ENCODE peak calls at places on chromosome 11, in seven cellular contexts. N is ovary; S is SK-N-SH; M is CD8-positive, alpha-beta T cell; I is H9; F is mammary epithelial cell; Z is colonic mucosa. H is an unnamed sample.

GRCh38 chr11:126407101-126407521 is 51.6 kb downstream of the ST3GAL4 start:
- DNase-seq in N (no peak), S (no peak), M (no peak), I (no peak), F (no peak), Z (no peak), H (no peak)

GRCh38 chr11:2807276-2807681 is 78.3 kb downstream of the CDKN1C start:
- DNase-seq in N (peak; percentile 91), S (peak; percentile 67), M (no peak), I (peak; percentile 19), F (no peak), Z (peak; percentile 75), H (peak; percentile 88)

GRCh38 chr11:31645747-31646146 is 136.2 kb downstream of the ELP4 start:
- DNase-seq in N (peak; percentile 8), S (no peak), M (no peak), I (no peak), F (peak; percentile 79), Z (no peak), H (no peak)

GRCh38 chr11:19576054-19576453 is 136.6 kb upstream of the NAV2 start:
- DNase-seq in N (no peak), S (no peak), M (no peak), I (no peak), F (no peak), Z (no peak), H (peak; percentile 86)

GRCh38 chr11:82906236-82906635 is 4.7 kb downstream of the DDIAS start:
- DNase-seq in N (no peak), S (no peak), M (no peak), I (no peak), F (peak; percentile 6), Z (no peak), H (no peak)

GRCh38 chr11:61709572-61709971 is 29.4 kb downstream of the DAGLA start:
- DNase-seq in N (no peak), S (no peak), M (no peak), I (no peak), F (no peak), Z (no peak), H (peak; percentile 26)

GRCh38 chr11:46352063-46352841 is 5.0 kb downstream of the DGKZ start:
- DNase-seq in N (peak; percentile 71), S (peak; percentile 85), M (peak; percentile 67), I (peak; percentile 82), F (peak; percentile 87), Z (no peak), H (no peak)

GRCh38 chr11:116454020-116454645 is 318.7 kb downstream of the BUD13 start:
- DNase-seq in N (no peak), S (peak; percentile 37), M (no peak), I (peak; percentile 80), F (peak; percentile 17), Z (peak; percentile 69), H (peak; percentile 57)

GRCh38 chr11:117461396-117462182 is 133.9 kb downstream of the CEP164 start:
- DNase-seq in N (no peak), S (no peak), M (no peak), I (no peak), F (no peak), Z (no peak), H (no peak)

GRCh38 chr11:232783-233565 is 3.2 kb downstream of the SIRT3 start:
- DNase-seq in N (no peak), S (no peak), M (no peak), I (no peak), F (no peak), Z (no peak), H (no peak)

GRCh38 chr11:26778000-26778757 is 56.3 kb upstream of the SLC5A12 start:
- DNase-seq in N (no peak), S (no peak), M (no peak), I (no peak), F (peak; percentile 84), Z (no peak), H (no peak)

GRCh38 chr11:63560506-63561179 is 2.5 kb downstream of the PLAAT2 start:
- DNase-seq in N (no peak), S (no peak), M (no peak), I (peak; percentile 11), F (peak; percentile 22), Z (peak; percentile 56), H (peak; percentile 90)

GRCh38 chr11:130554241-130555055 is 106.0 kb downstream of the ADAMTS15 start:
- DNase-seq in N (no peak), S (no peak), M (no peak), I (no peak), F (peak; percentile 75), Z (no peak), H (no peak)

GRCh38 chr11:102518296-102519094 is 12.1 kb downstream of the MMP7 start:
- DNase-seq in N (no peak), S (no peak), M (no peak), I (no peak), F (peak; percentile 24), Z (no peak), H (no peak)

GRCh38 chr11:130449246-130449990 is 973 bp downstream of the ADAMTS15 start:
- DNase-seq in N (no peak), S (peak; percentile 52), M (no peak), I (no peak), F (no peak), Z (peak; percentile 33), H (peak; percentile 41)

GRCh38 chr11:130876931-130877330 is 39.3 kb downstream of the SNX19 start:
- DNase-seq in N (no peak), S (no peak), M (no peak), I (no peak), F (no peak), Z (no peak), H (no peak)

GRCh38 chr11:46914363-46914762 is 4.0 kb downstream of the LRP4 start:
- DNase-seq in N (no peak), S (no peak), M (no peak), I (no peak), F (peak; percentile 33), Z (no peak), H (peak; percentile 83)

GRCh38 chr11:78318321-78318720 is 99.3 kb downstream of the GAB2 start:
- DNase-seq in N (no peak), S (peak; percentile 43), M (no peak), I (no peak), F (no peak), Z (no peak), H (no peak)

GRCh38 chr11:61731211-61731955 is 21.1 kb upstream of the MYRF start:
- DNase-seq in N (no peak), S (no peak), M (no peak), I (no peak), F (no peak), Z (no peak), H (no peak)

GRCh38 chr11:119942583-119943338 is 195.2 kb downstream of the TRIM29 start:
- DNase-seq in N (no peak), S (no peak), M (no peak), I (no peak), F (no peak), Z (no peak), H (no peak)

GRCh38 chr11:103988595-103988969 is 47.9 kb upstream of the DDI1 start:
- DNase-seq in N (no peak), S (no peak), M (no peak), I (no peak), F (peak; percentile 67), Z (no peak), H (no peak)

GRCh38 chr11:58578136-58578634 is 678 bp upstream of the ZFP91 start:
- DNase-seq in N (peak; percentile 96), S (peak; percentile 77), M (peak; percentile 87), I (peak; percentile 94), F (peak; percentile 99), Z (peak; percentile 96), H (peak; percentile 94)
- H3K4me1 ChIP-seq in N (peaks cover 7% of the 10 kb centered on the region), S (peaks cover 55% of the 10 kb centered on the region), M (peaks cover 63% of the 10 kb centered on the region), I (peaks cover 3% of the 10 kb centered on the region), F (peaks cover 44% of the 10 kb centered on the region), Z (peaks cover 21% of the 10 kb centered on the region), H (peaks cover 49% of the 10 kb centered on the region)

DNA sequence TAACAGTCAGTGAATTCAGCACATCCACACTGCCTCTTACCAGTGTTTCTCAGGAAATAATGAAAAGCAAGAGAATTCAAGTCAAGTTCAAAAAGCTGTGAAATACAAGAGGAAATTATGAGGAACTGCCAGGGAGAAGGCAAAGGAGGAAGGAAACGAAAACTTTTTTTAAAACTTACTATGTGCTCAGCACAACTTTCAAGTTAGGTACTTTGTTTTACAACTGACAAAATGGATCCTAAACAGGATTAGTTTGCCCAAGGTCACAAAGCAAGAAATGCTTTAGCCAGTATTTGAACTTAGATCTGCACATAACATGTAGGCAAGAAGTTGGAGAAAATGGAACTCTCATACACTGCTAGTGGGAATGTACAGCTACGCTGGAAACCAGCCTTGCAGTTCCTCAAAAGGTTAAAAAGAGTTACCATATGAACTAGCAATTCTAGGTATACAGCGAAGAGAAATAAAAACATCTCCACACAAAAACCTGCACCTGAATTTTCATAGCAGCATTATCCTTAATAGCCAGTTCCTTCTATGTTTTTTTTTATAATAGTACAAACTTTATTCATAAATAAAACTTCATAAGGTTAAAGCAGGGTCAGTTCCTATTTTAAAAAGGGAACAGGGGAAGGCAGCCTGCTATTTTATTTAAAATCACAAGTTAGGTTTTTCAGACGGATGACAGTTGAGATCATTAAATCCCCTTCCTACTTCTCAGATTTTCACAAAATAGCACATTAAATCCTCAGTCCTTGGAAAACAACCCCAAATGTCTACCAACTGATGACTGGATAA is 19.3 kb downstream of the DDX6 start:
- DNase-seq in N (no peak), S (no peak), M (no peak), I (no peak), F (no peak), Z (no peak), H (no peak)
- H3K4me1 ChIP-seq in N (peaks cover 19% of the 10 kb centered on the region), S (peaks cover 9% of the 10 kb centered on the region), M (peaks cover 78% of the 10 kb centered on the region), I (no peaks in the 10 kb centered on the region), F (no peaks in the 10 kb centered on the region), Z (peaks cover 3% of the 10 kb centered on the region), H (peaks cover 42% of the 10 kb centered on the region)

GRCh38 chr11:64919627-64920026 is 2.6 kb upstream of the ATG2A start:
- DNase-seq in N (no peak), S (no peak), M (no peak), I (no peak), F (no peak), Z (no peak), H (no peak)
- H3K4me1 ChIP-seq in N (peaks cover 6% of the 10 kb centered on the region), S (peaks cover 15% of the 10 kb centered on the region), M (peaks cover 37% of the 10 kb centered on the region), I (no peaks in the 10 kb centered on the region), F (peaks cover 14% of the 10 kb centered on the region), Z (peaks cover 10% of the 10 kb centered on the region), H (peaks cover 22% of the 10 kb centered on the region)

DNA sequence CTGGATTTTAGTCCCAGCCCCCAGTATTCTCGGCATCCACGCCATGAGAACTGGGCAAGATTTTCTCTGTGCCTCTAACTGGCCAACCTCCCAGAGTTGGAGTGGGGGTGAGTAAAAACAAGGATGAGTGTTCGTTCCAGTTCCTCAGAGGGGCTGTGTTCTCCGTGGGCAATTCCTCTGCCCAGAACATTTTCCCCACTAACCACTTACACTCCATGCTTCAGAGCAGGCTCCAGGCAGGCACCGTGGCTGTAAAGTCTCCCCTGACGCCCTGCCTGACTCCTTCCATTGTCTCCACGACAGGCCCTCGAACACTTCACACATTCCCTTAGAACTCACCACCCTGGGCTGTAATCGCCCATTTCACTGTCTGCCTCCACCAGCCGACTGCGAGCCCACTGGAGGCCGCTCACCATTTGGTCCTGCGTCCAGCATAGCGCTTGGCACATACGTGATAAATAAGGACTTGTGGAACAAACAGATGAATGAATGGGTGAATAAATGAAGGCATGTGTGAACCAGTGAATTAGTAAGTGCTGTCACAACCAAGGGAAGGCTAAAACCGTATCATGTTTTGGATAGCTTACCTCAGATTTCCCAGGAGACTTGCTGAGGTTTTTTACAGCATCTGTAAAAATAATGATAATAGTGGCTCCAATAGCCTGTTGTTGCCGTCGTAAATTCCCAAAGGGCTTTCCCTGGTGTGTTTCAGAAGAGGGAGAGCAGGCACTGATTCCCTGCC is 6.1 kb downstream of the APLNR start:
- DNase-seq in N (no peak), S (no peak), M (no peak), I (peak; percentile 39), F (no peak), Z (no peak), H (no peak)
- H3K4me1 ChIP-seq in N (no peaks in the 10 kb centered on the region), S (no peaks in the 10 kb centered on the region), M (no peaks in the 10 kb centered on the region), I (no peaks in the 10 kb centered on the region), F (no peaks in the 10 kb centered on the region), Z (no peaks in the 10 kb centered on the region), H (no peaks in the 10 kb centered on the region)